ENCODE peak calls at places on chromosomes 4 and X, in four cellular contexts. One of them, this sample, is unnamed.

GRCh38 chrX:47690175-47690574 is 31.2 kb upstream of the UXT start:
- DNase-seq in fibroblast of lung: no peak
- DNase-seq in NCI-H1092 treated with DMSO at 0.1 percent for 48 hours: no peak
- DNase-seq in effector CD4-positive, alpha-beta T cell: no peak
- DNase-seq in this sample: no peak

GRCh38 chr4:57191523-57192034 is 81.4 kb upstream of the IGFBP7 start:
- DNase-seq in effector CD4-positive, alpha-beta T cell: no peak
- DNase-seq in NCI-H1092 treated with DMSO at 0.1 percent for 48 hours: peak
- DNase-seq in fibroblast of lung: peak
- DNase-seq in this sample: no peak

GRCh38 chrX:23195097-23195496 is 139.6 kb upstream of the PTCHD1 start:
- DNase-seq in fibroblast of lung: peak
- DNase-seq in effector CD4-positive, alpha-beta T cell: no peak
- DNase-seq in NCI-H1092 treated with DMSO at 0.1 percent for 48 hours: no peak
- DNase-seq in this sample: no peak

GRCh38 chrX:129637217-129638109 is 17.3 kb downstream of the APLN start:
- DNase-seq in NCI-H1092 treated with DMSO at 0.1 percent for 48 hours: peak
- DNase-seq in fibroblast of lung: peak
- DNase-seq in effector CD4-positive, alpha-beta T cell: peak
- DNase-seq in this sample: peak

GRCh38 chr4:13938299-13938698 is 310.8 kb upstream of the BOD1L1 start:
- DNase-seq in NCI-H1092 treated with DMSO at 0.1 percent for 48 hours: no peak
- DNase-seq in effector CD4-positive, alpha-beta T cell: no peak
- DNase-seq in fibroblast of lung: no peak
- DNase-seq in this sample: no peak

GRCh38 chrX:47060708-47061107 is 17.5 kb upstream of the RGN start:
- DNase-seq in effector CD4-positive, alpha-beta T cell: no peak
- DNase-seq in NCI-H1092 treated with DMSO at 0.1 percent for 48 hours: no peak
- DNase-seq in fibroblast of lung: no peak
- DNase-seq in this sample: no peak

GRCh38 chrX:57070185-57070984 is 51.0 kb downstream of the SPIN2B start:
- DNase-seq in fibroblast of lung: no peak
- DNase-seq in effector CD4-positive, alpha-beta T cell: no peak
- DNase-seq in NCI-H1092 treated with DMSO at 0.1 percent for 48 hours: no peak
- DNase-seq in this sample: no peak

GRCh38 chrX:131626681-131627296 is 82.9 kb downstream of the OR13H1 start:
- DNase-seq in NCI-H1092 treated with DMSO at 0.1 percent for 48 hours: no peak
- DNase-seq in fibroblast of lung: peak
- DNase-seq in effector CD4-positive, alpha-beta T cell: no peak
- DNase-seq in this sample: no peak

GRCh38 chrX:103663921-103664320 is 22.6 kb downstream of the MORF4L2 start:
- DNase-seq in fibroblast of lung: no peak
- DNase-seq in NCI-H1092 treated with DMSO at 0.1 percent for 48 hours: no peak
- DNase-seq in effector CD4-positive, alpha-beta T cell: no peak
- DNase-seq in this sample: peak

GRCh38 chrX:11367609-11368430 is 74.6 kb downstream of the AMELX start:
- DNase-seq in effector CD4-positive, alpha-beta T cell: no peak
- DNase-seq in fibroblast of lung: peak
- DNase-seq in NCI-H1092 treated with DMSO at 0.1 percent for 48 hours: no peak
- DNase-seq in this sample: no peak

GRCh38 chr4:90317785-90318184 is 190.6 kb downstream of the CCSER1 start:
- DNase-seq in fibroblast of lung: peak
- DNase-seq in NCI-H1092 treated with DMSO at 0.1 percent for 48 hours: no peak
- DNase-seq in effector CD4-positive, alpha-beta T cell: no peak
- DNase-seq in this sample: no peak

GRCh38 chr4:159401791-159402380 is 299.0 kb downstream of the RAPGEF2 start:
- DNase-seq in NCI-H1092 treated with DMSO at 0.1 percent for 48 hours: no peak
- DNase-seq in fibroblast of lung: peak
- DNase-seq in effector CD4-positive, alpha-beta T cell: no peak
- DNase-seq in this sample: no peak

This sample was measured in ecto neural progenitor cell.